ENCODE peak calls at places on chromosomes 2 and 18, in eight cellular contexts. C, M, J, Z, U, L, E and N are unnamed samples.

GRCh38 chr2:205959528-205959927 is 126.4 kb downstream of the INO80D start:
- DNase-seq in J (no peak), L (no peak), M (no peak), C (no peak), E (no peak), Z (no peak), U (no peak), N (no peak)

GRCh38 chr2:149360106-149360505 is 29.7 kb downstream of the LYPD6 start:
- DNase-seq in M (no peak), L (no peak), E (no peak), Z (no peak), C (no peak), J (peak), U (no peak), N (no peak)

GRCh38 chr18:39480494-39481245 is 1915.1 kb upstream of the CELF4 start:
- DNase-seq in Z (no peak), E (no peak), J (no peak), L (no peak), M (no peak), C (no peak), U (no peak), N (no peak)

GRCh38 chr2:8132371-8132831 is 549.5 kb upstream of the ID2 start:
- DNase-seq in J (no peak), E (no peak), M (no peak), U (no peak), Z (no peak), C (no peak), L (no peak), N (no peak)

GRCh38 chr2:232309592-232309991 is 69.0 kb upstream of the ALPP start:
- DNase-seq in U (no peak), J (no peak), M (peak), C (no peak), L (no peak), E (no peak), Z (no peak), N (no peak)

GRCh38 chr2:180061085-180061484 is 54.0 kb upstream of the CWC22 start:
- DNase-seq in L (no peak), E (no peak), C (no peak), M (no peak), Z (no peak), J (no peak), U (no peak), N (no peak)

GRCh38 chr18:48486762-48487161 is 52.1 kb upstream of the CTIF start:
- DNase-seq in C (no peak), M (no peak), E (no peak), L (no peak), J (peak), Z (peak), U (no peak), N (no peak)

GRCh38 chr2:50752228-50752627 is 279.7 kb downstream of the NRXN1 start:
- DNase-seq in L (no peak), U (no peak), M (no peak), Z (no peak), C (no peak), J (no peak), E (no peak), N (no peak)

GRCh38 chr18:10321576-10321975 is 132.9 kb upstream of the APCDD1 start:
- DNase-seq in C (no peak), E (no peak), J (no peak), Z (no peak), L (no peak), M (no peak), U (no peak), N (no peak)

GRCh38 chr2:189407161-189407943 is 33.9 kb upstream of the WDR75 start:
- DNase-seq in M (no peak), U (no peak), L (no peak), E (no peak), Z (peak), J (peak), C (no peak), N (no peak)

GRCh38 chr2:228401065-228401912 is 219.8 kb upstream of the SPHKAP start:
- DNase-seq in U (no peak), M (no peak), C (no peak), Z (no peak), L (no peak), J (no peak), E (peak), N (no peak)

GRCh38 chr2:121897335-121897970 is 142.0 kb downstream of the TSN start:
- DNase-seq in E (no peak), U (no peak), M (peak), J (peak), C (no peak), L (no peak), Z (peak), N (no peak)

GRCh38 chr2:81481242-81481993 is 1176.9 kb upstream of the LRRTM1 start:
- DNase-seq in L (no peak), U (peak), C (no peak), Z (no peak), J (no peak), E (peak), M (no peak), N (no peak)

GRCh38 chr2:219688560-219689445 is 61.4 kb downstream of the SLC4A3 start:
- DNase-seq in L (no peak), E (no peak), J (peak), U (no peak), Z (peak), M (no peak), C (no peak), N (no peak)

GRCh38 chr2:186755066-186755465 is 61.2 kb downstream of the FAM171B start:
- DNase-seq in M (no peak), L (no peak), C (no peak), U (no peak), J (peak), E (no peak), Z (no peak), N (no peak)

GRCh38 chr2:215535726-215536125 is 99.9 kb upstream of the FN1 start:
- DNase-seq in L (no peak), C (no peak), E (no peak), M (no peak), Z (peak), U (no peak), J (peak), N (no peak)

GRCh38 chr2:76008001-76008702 is 297.4 kb upstream of the GCFC2 start:
- DNase-seq in J (no peak), E (no peak), Z (no peak), U (no peak), C (no peak), L (no peak), M (no peak), N (no peak)

GRCh38 chr18:74264303-74265020 is 27.3 kb downstream of the CYB5A start:
- DNase-seq in C (no peak), L (no peak), J (no peak), M (no peak), U (no peak), E (no peak), Z (no peak), N (no peak)